ENCODE peak calls at places on chromosomes 16 and 17, in six cellular contexts. V is GM10248; C is T-helper 17 cell; L is sigmoid colon; M is stimulated activated CD8-positive, alpha-beta memory T cell treated with anti-CD3 and anti-CD28 coated beads, Interleukin-7, amount 100 ng/mL, for 4 hours; E is fibroblast of lung. Z is an unnamed sample.

GRCh38 chr17:17387017-17387416 is 83.8 kb downstream of the NT5M start:
- DNase-seq in V (no peak), C (no peak), L (no peak), M (no peak), E (no peak), Z (no peak)

GRCh38 chr17:73798111-73798748 is 154.0 kb upstream of the SDK2 start:
- DNase-seq in V (no peak), C (no peak), L (no peak), M (no peak), E (peak), Z (no peak)

GRCh38 chr16:57863434-57864160 is 61.3 kb upstream of the KIFC3 start:
- DNase-seq in V (no peak), C (no peak), L (peak), M (no peak), E (peak), Z (no peak)

GRCh38 chr16:63998-64913 is 8.2 kb downstream of the RHBDF1 start:
- DNase-seq in V (no peak), C (no peak), L (peak), M (no peak), E (no peak), Z (no peak)

GRCh38 chr17:8776861-8777260 is 18.5 kb upstream of the SPDYE4 start:
- DNase-seq in V (no peak), C (no peak), L (no peak), M (no peak), E (no peak), Z (no peak)

GRCh38 chr17:54760836-54761235 is 139.8 kb upstream of the TOM1L1 start:
- DNase-seq in V (no peak), C (no peak), L (no peak), M (no peak), E (no peak), Z (no peak)

GRCh38 chr17:64354824-64355535 is 35.7 kb downstream of the PECAM1 start:
- DNase-seq in V (no peak), C (no peak), L (no peak), M (no peak), E (peak), Z (no peak)

GRCh38 chr17:15307686-15308085 is 33.7 kb downstream of the TEKT3 start:
- DNase-seq in V (no peak), C (no peak), L (peak), M (no peak), E (no peak), Z (no peak)

GRCh38 chr16:57578521-57579360 is 36.3 kb downstream of the ADGRG5 start:
- DNase-seq in V (no peak), C (no peak), L (no peak), M (no peak), E (no peak), Z (no peak)

GRCh38 chr16:9068886-9069285 is 22.6 kb upstream of the HAPSTR1 start:
- DNase-seq in V (no peak), C (no peak), L (no peak), M (no peak), E (peak), Z (no peak)

GRCh38 chr17:41982026-41982989 is 15.7 kb downstream of the CNP start:
- DNase-seq in V (no peak), C (no peak), L (no peak), M (no peak), E (peak), Z (no peak)

GRCh38 chr16:21159281-21159951 is 942 bp downstream of the LDAF1 start:
- DNase-seq in V (peak), C (peak), L (peak), M (no peak), E (no peak), Z (no peak)

GRCh38 chr17:7586673-7587419 is 3.0 kb downstream of the SOX15 start:
- DNase-seq in V (no peak), C (no peak), L (no peak), M (no peak), E (no peak), Z (no peak)

GRCh38 chr16:50444546-50444945 is 75.8 kb upstream of the BRD7 start:
- DNase-seq in V (no peak), C (no peak), L (no peak), M (no peak), E (no peak), Z (no peak)

GRCh38 chr17:74447628-74448159 is 15.8 kb downstream of the GPRC5C start:
- DNase-seq in V (no peak), C (no peak), L (no peak), M (no peak), E (no peak), Z (no peak)

GRCh38 chr17:80816241-80817103 is 175.2 kb upstream of the CHMP6 start:
- DNase-seq in V (no peak), C (no peak), L (peak), M (no peak), E (no peak), Z (no peak)

GRCh38 chr16:16045879-16046278 is 96.5 kb downstream of the ABCC1 start:
- DNase-seq in V (no peak), C (no peak), L (no peak), M (no peak), E (no peak), Z (no peak)

GRCh38 chr16:71404364-71404763 is 37.5 kb downstream of the TLE7 start:
- DNase-seq in V (no peak), C (no peak), L (no peak), M (no peak), E (no peak), Z (no peak)

GRCh38 chr16:65684230-65684629 is 562.4 kb upstream of the CDH11 start:
- DNase-seq in V (no peak), C (no peak), L (no peak), M (no peak), E (no peak), Z (no peak)

GRCh38 chr16:55041540-55042234 is 111.0 kb downstream of the IRX5 start:
- DNase-seq in V (no peak), C (no peak), L (peak), M (no peak), E (no peak), Z (peak)

GRCh38 chr16:75028544-75028943 is 29.7 kb downstream of the ZNRF1 start:
- DNase-seq in V (no peak), C (no peak), L (no peak), M (no peak), E (no peak), Z (no peak)

GRCh38 chr16:17457513-17457912 is 13.2 kb downstream of the XYLT1 start:
- DNase-seq in V (no peak), C (no peak), L (no peak), M (no peak), E (no peak), Z (no peak)

GRCh38 chr16:83689385-83689831 is 118.4 kb upstream of the HSBP1 start:
- DNase-seq in V (peak), C (no peak), L (no peak), M (no peak), E (peak), Z (no peak)

GRCh38 chr17:38568845-38569510 is 36.8 kb downstream of the SRCIN1 start:
- DNase-seq in V (no peak), C (no peak), L (no peak), M (no peak), E (no peak), Z (no peak)

GRCh38 chr16:13906426-13907089 is 13.4 kb upstream of the ERCC4 start:
- DNase-seq in V (no peak), C (no peak), L (no peak), M (no peak), E (no peak), Z (no peak)

GRCh38 chr17:43142153-43142552 is 17.0 kb upstream of the BRCA1 start:
- DNase-seq in V (no peak), C (no peak), L (no peak), M (no peak), E (no peak), Z (no peak)

GRCh38 chr17:27552467-27552779 is 78.6 kb upstream of the LGALS9 start:
- DNase-seq in V (no peak), C (no peak), L (no peak), M (no peak), E (peak), Z (no peak)

GRCh38 chr17:67491009-67491677 is 114.1 kb downstream of the PITPNC1 start:
- DNase-seq in V (no peak), C (no peak), L (peak), M (no peak), E (peak), Z (peak)

GRCh38 chr16:66289986-66290385 is 76.5 kb upstream of the CDH5 start:
- DNase-seq in V (no peak), C (no peak), L (peak), M (no peak), E (no peak), Z (peak)